ENCODE peak calls at places on chromosome 15, in ten cellular contexts. M is K562, I is ovary, P is tibial nerve, J is transverse colon, D is HepG2, A is esophagus muscularis mucosa, Z is stomach, R is sigmoid colon, L is SK-N-SH. O is an unnamed sample.

GRCh38 chr15:36584511-36584910 is 5.1 kb downstream of the CDIN1 start:
- DNase-seq in Z (no peak), L (no peak), I (no peak), M (no peak), J (no peak), P (no peak), A (no peak), R (no peak), D (no peak), O (no peak)

GRCh38 chr15:61831505-61831921 is 228.7 kb downstream of the VPS13C start:
- DNase-seq in M (no peak), J (no peak), L (no peak), Z (no peak), R (no peak), D (no peak), I (no peak), A (peak), P (no peak), O (no peak)

GRCh38 chr15:80070840-80071239 is 11.4 kb downstream of the ZFAND6 start:
- DNase-seq in P (no peak), L (no peak), D (peak), J (no peak), Z (no peak), R (no peak), M (peak), A (no peak), I (no peak), O (no peak)

GRCh38 chr15:56234804-56235203 is 8.9 kb downstream of the RFX7 start:
- DNase-seq in L (no peak), D (no peak), M (no peak), J (no peak), R (no peak), P (no peak), Z (no peak), I (no peak), A (no peak), O (no peak)

GRCh38 chr15:98954411-98954810 is 53.2 kb downstream of the PGPEP1L start:
- DNase-seq in A (no peak), D (no peak), L (peak), Z (no peak), M (no peak), J (peak), P (peak), I (peak), R (peak), O (no peak)

GRCh38 chr15:39704684-39705083 is 78.0 kb downstream of the FSIP1 start:
- DNase-seq in J (no peak), Z (no peak), P (no peak), M (peak), I (no peak), D (no peak), L (no peak), A (no peak), R (no peak), O (no peak)

GRCh38 chr15:99440029-99440428 is 125.8 kb upstream of the MEF2A start:
- DNase-seq in D (no peak), Z (peak), I (no peak), R (peak), A (no peak), L (peak), P (peak), M (no peak), J (no peak), O (no peak)

GRCh38 chr15:39878401-39878775 is 41.7 kb downstream of the GPR176 start:
- DNase-seq in R (no peak), L (no peak), M (no peak), P (no peak), D (no peak), A (no peak), I (no peak), Z (no peak), J (no peak), O (no peak)

GRCh38 chr15:71278989-71279756 is 163.9 kb downstream of the THSD4 start:
- DNase-seq in D (peak), R (peak), Z (peak), P (peak), L (no peak), M (no peak), J (peak), I (peak), A (peak), O (peak)

GRCh38 chr15:78763111-78763795 is 48.0 kb downstream of the ADAMTS7 start:
- DNase-seq in P (no peak), D (no peak), R (peak), Z (no peak), M (no peak), A (no peak), J (no peak), L (no peak), I (no peak), O (no peak)

GRCh38 chr15:59199775-59200465 is 6.7 kb upstream of the LDHAL6B start:
- DNase-seq in D (no peak), I (no peak), P (no peak), L (no peak), R (no peak), A (no peak), Z (no peak), M (no peak), J (no peak), O (peak)

GRCh38 chr15:101633356-101633755 is 18.8 kb downstream of the TM2D3 start:
- DNase-seq in A (peak), J (no peak), R (no peak), I (no peak), L (no peak), Z (no peak), D (no peak), M (no peak), P (no peak), O (no peak)

GRCh38 chr15:70494529-70494860 is 268.9 kb downstream of the UACA start:
- DNase-seq in D (no peak), A (no peak), L (no peak), I (no peak), P (no peak), R (no peak), M (no peak), J (no peak), Z (no peak), O (no peak)

DNA sequence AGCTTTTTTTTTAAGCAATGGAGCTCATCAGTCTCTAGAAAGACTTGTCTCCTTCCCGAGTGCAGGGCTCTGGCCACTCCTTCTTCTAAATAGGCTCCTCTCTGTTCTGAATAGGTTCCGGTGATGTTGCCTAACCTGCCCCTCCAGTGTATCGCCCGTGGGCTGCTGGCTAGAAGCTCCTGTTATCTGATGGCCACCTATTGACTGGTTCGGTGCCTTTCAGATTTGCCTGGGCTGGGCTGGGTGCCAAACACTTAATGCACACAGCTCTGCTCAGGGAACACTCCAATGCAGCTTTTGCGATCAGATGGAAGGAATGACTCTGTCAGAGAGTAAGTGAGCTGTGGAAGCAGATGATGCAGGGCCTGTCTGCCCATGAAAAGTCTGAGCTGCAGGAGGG is 112.9 kb downstream of the CORO2B start:
- DNase-seq in I (no peak), J (no peak), Z (peak), D (peak), M (peak), P (no peak), R (no peak), L (peak), A (no peak), O (no peak)
- TF ChIP-seq EP300 in I (no peak), J (no peak), Z (no peak), D (no peak), M (no peak), P (no peak), R (no peak), L (no peak), A (no peak), O (no peak)

DNA sequence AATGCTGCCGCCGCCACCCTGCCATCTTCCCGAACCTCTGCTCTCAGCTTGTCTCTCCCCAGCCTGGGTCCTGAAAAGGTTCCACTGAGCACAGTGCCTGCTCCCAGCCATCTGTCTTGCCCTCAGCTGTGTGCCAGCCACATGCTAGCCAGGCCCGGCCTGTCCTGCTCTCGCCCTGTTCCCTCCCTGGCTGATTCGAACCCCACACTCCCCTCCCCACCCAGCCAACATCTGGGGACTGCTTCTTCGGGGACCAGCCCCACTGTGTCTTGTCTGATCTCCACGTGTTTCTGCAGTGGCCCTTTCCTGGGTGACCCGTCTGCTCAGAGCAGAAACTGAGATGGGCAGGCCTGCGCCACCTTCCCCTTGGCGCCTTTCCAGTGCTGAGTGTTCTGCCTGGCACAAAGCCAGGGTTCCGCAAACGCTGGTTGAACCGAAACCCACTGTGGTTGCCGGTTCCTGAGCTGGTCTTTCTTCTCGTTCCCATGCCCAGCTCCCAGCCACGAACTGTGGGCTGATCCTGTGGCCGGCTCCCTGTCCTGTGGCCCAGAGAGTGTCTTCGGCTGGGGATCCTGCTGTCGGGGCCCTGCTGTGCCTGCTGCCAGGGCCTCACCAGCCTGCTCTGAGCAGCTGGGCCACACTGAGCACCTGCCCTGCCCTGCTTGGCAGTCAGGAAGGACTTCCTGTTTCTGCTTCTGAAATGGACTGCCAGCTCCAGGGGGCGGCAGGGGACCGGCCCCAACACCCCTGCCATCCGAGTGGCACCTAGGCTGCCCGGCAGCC is 62.7 kb upstream of the KLF13 start:
- DNase-seq in L (peak), A (peak), Z (peak), I (peak), P (peak), D (no peak), R (peak), J (peak), M (no peak), O (no peak)
- TF ChIP-seq EP300 in L (no peak), A (no peak), Z (no peak), I (no peak), P (peak), D (no peak), R (no peak), J (no peak), M (no peak), O (no peak)

GRCh38 chr15:94238539-94239118 is 7.3 kb downstream of the MCTP2 start:
- DNase-seq in R (no peak), A (no peak), Z (no peak), J (no peak), P (no peak), L (no peak), D (no peak), M (no peak), I (no peak), O (no peak)
- TF ChIP-seq EP300 in R (no peak), A (no peak), Z (no peak), J (no peak), P (no peak), L (no peak), D (no peak), M (no peak), I (no peak), O (no peak)

GRCh38 chr15:76324066-76324465 is 12.5 kb upstream of the ISL2 start:
- DNase-seq in R (no peak), M (no peak), L (no peak), I (no peak), Z (no peak), J (no peak), P (no peak), D (no peak), A (no peak), O (no peak)
- TF ChIP-seq EP300 in R (no peak), M (no peak), L (no peak), I (no peak), Z (no peak), J (no peak), P (no peak), D (no peak), A (no peak), O (no peak)

GRCh38 chr15:65730560-65731172 is 61.4 kb downstream of the DENND4A start:
- DNase-seq in M (no peak), A (no peak), R (no peak), J (no peak), L (no peak), D (no peak), I (no peak), P (no peak), Z (no peak), O (no peak)
- TF ChIP-seq EP300 in M (no peak), A (no peak), R (no peak), J (no peak), L (no peak), D (no peak), I (no peak), P (no peak), Z (no peak), O (no peak)